ENCODE peak calls at places on chromosomes 16 and 17, in four cellular contexts. One of them, this sample, is unnamed.

GRCh38 chr17:31296156-31296555 is 883 bp downstream of the OMG start:
- DNase-seq in IMR-90: no peak
- DNase-seq in Caco-2: no peak
- DNase-seq in tibial nerve: no peak
- DNase-seq in this sample: no peak

GRCh38 chr17:82613283-82614094 is 34.8 kb downstream of the WDR45B start:
- DNase-seq in IMR-90: no peak
- DNase-seq in Caco-2: peak
- DNase-seq in tibial nerve: no peak
- DNase-seq in this sample: no peak

GRCh38 chr16:53084141-53084541 is 29.4 kb downstream of the CHD9 start:
- DNase-seq in IMR-90: no peak
- DNase-seq in Caco-2: no peak
- DNase-seq in tibial nerve: peak
- DNase-seq in this sample: no peak

GRCh38 chr16:57617604-57618111 is 10.8 kb upstream of the ADGRG1 start:
- DNase-seq in IMR-90: no peak
- DNase-seq in Caco-2: no peak
- DNase-seq in tibial nerve: no peak
- DNase-seq in this sample: no peak

GRCh38 chr16:31277659-31278260 is 18.0 kb downstream of the ITGAM start:
- DNase-seq in IMR-90: no peak
- DNase-seq in Caco-2: no peak
- DNase-seq in tibial nerve: no peak
- DNase-seq in this sample: no peak

GRCh38 chr16:4690946-4691665 is 2.3 kb upstream of the NUDT16L1 start:
- DNase-seq in IMR-90: no peak
- DNase-seq in Caco-2: no peak
- DNase-seq in tibial nerve: no peak
- DNase-seq in this sample: no peak

GRCh38 chr16:83137326-83137770 is 510.6 kb downstream of the CDH13 start:
- DNase-seq in IMR-90: peak
- DNase-seq in Caco-2: peak
- DNase-seq in tibial nerve: no peak
- DNase-seq in this sample: peak

GRCh38 chr16:56436258-56436657 is 10.9 kb upstream of the AMFR start:
- DNase-seq in IMR-90: no peak
- DNase-seq in Caco-2: no peak
- DNase-seq in tibial nerve: no peak
- DNase-seq in this sample: no peak

GRCh38 chr17:76207268-76207667 is 33.0 kb downstream of the RNF157 start:
- DNase-seq in IMR-90: no peak
- DNase-seq in Caco-2: no peak
- DNase-seq in tibial nerve: no peak
- DNase-seq in this sample: no peak

GRCh38 chr17:47714773-47715396 is 18.2 kb upstream of the TBX21 start:
- DNase-seq in IMR-90: no peak
- DNase-seq in Caco-2: no peak
- DNase-seq in tibial nerve: no peak
- DNase-seq in this sample: no peak

GRCh38 chr17:47716381-47716780 is 16.7 kb upstream of the TBX21 start:
- DNase-seq in IMR-90: no peak
- DNase-seq in Caco-2: no peak
- DNase-seq in tibial nerve: no peak
- DNase-seq in this sample: no peak

GRCh38 chr17:47715669-47716325 is 17.2 kb upstream of the TBX21 start:
- DNase-seq in IMR-90: no peak
- DNase-seq in Caco-2: no peak
- DNase-seq in tibial nerve: no peak
- DNase-seq in this sample: no peak

GRCh38 chr17:47712330-47713023 is 18.5 kb downstream of the TBKBP1 start:
- DNase-seq in IMR-90: no peak
- DNase-seq in Caco-2: no peak
- DNase-seq in tibial nerve: no peak
- DNase-seq in this sample: no peak

GRCh38 chr17:47713980-47714689 is 18.9 kb upstream of the TBX21 start:
- DNase-seq in IMR-90: no peak
- DNase-seq in Caco-2: no peak
- DNase-seq in tibial nerve: no peak
- DNase-seq in this sample: no peak
- TF ChIP-seq CTCF in IMR-90: no peak
- TF ChIP-seq CTCF in Caco-2: peak
- TF ChIP-seq CTCF in tibial nerve: no peak
- TF ChIP-seq CTCF in this sample: no peak

GRCh38 chr16:11023640-11024039 is 79.3 kb downstream of the CLEC16A start:
- DNase-seq in IMR-90: no peak
- DNase-seq in Caco-2: no peak
- DNase-seq in tibial nerve: no peak
- DNase-seq in this sample: no peak
- TF ChIP-seq CTCF in IMR-90: no peak
- TF ChIP-seq CTCF in Caco-2: no peak
- TF ChIP-seq CTCF in tibial nerve: no peak
- TF ChIP-seq CTCF in this sample: no peak

GRCh38 chr17:48131216-48131824 is 23.8 kb downstream of the SNX11 start:
- DNase-seq in IMR-90: peak
- DNase-seq in Caco-2: peak
- DNase-seq in tibial nerve: peak
- DNase-seq in this sample: peak

GRCh38 chr17:48139948-48140347 is 32.4 kb downstream of the SNX11 start:
- DNase-seq in IMR-90: no peak
- DNase-seq in Caco-2: no peak
- DNase-seq in tibial nerve: no peak
- DNase-seq in this sample: no peak

GRCh38 chr17:48137658-48138057 is 30.1 kb downstream of the SNX11 start:
- DNase-seq in IMR-90: no peak
- DNase-seq in Caco-2: no peak
- DNase-seq in tibial nerve: no peak
- DNase-seq in this sample: no peak

GRCh38 chr17:48132375-48132774 is 24.8 kb downstream of the SNX11 start:
- DNase-seq in IMR-90: no peak
- DNase-seq in Caco-2: no peak
- DNase-seq in tibial nerve: no peak
- DNase-seq in this sample: no peak

DNA sequence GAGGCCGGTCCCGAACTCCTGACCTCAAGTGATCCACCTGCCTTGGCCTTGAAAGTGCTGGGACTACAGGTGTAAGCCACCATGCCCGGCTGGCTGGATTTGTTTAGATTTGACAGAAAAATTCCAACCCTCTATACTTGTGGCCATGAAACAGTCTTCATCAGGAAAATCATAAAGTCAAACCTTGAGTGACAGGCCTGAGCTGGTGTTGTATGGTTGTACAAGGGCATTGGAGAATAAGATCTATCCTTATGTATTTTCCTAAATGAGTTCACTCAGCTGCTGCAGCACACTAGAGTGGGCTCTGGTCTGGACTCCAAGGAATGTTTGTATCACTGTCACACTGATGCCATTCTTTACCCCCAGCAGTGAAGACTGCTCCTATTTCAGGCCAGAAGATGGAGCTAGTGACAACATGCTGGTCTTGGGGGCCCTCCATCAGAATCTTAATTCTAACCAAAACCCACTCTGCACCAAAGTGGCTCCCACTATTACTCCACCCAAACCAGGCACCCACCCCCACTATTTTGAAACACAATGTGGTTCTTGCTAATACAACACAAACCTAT is 27.4 kb downstream of the SNX11 start:
- DNase-seq in IMR-90: no peak
- DNase-seq in Caco-2: no peak
- DNase-seq in tibial nerve: no peak
- DNase-seq in this sample: no peak
- TF ChIP-seq CTCF in IMR-90: peak
- TF ChIP-seq CTCF in Caco-2: peak
- TF ChIP-seq CTCF in tibial nerve: no peak
- TF ChIP-seq CTCF in this sample: no peak

GRCh38 chr16:58733248-58733670 is 857 bp downstream of the GOT2 start:
- DNase-seq in IMR-90: peak
- DNase-seq in Caco-2: peak
- DNase-seq in tibial nerve: no peak
- DNase-seq in this sample: no peak

GRCh38 chr16:58733671-58734458 is at the start of gene GOT2:
- DNase-seq in IMR-90: peak
- DNase-seq in Caco-2: peak
- DNase-seq in tibial nerve: peak
- DNase-seq in this sample: peak

GRCh38 chr16:58732545-58733247 is 1.4 kb downstream of the GOT2 start:
- DNase-seq in IMR-90: peak
- DNase-seq in Caco-2: no peak
- DNase-seq in tibial nerve: no peak
- DNase-seq in this sample: no peak

GRCh38 chr16:58730724-58731370 is 3.3 kb downstream of the GOT2 start:
- DNase-seq in IMR-90: no peak
- DNase-seq in Caco-2: no peak
- DNase-seq in tibial nerve: no peak
- DNase-seq in this sample: no peak

DNA sequence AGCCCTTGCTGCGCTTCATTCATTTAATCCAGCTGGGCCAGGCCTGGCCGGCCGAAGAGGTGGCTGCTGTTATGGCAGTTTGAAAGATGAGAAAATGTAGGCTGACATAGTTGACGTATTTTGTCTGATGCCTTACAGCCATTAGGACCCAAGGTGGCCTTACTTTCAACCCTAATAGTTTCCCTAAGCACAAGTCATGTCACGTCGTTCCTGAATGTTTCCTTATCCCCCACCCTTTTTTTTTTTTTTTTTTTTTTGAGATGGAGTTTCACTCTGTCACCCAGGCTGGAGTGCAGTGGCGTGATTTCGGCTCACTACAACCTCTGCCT is 307 bp upstream of the GOT2 start:
- DNase-seq in IMR-90: no peak
- DNase-seq in Caco-2: no peak
- DNase-seq in tibial nerve: no peak
- DNase-seq in this sample: no peak
- TF ChIP-seq CTCF in IMR-90: no peak
- TF ChIP-seq CTCF in Caco-2: no peak
- TF ChIP-seq CTCF in tibial nerve: no peak
- TF ChIP-seq CTCF in this sample: no peak

GRCh38 chr17:8080799-8081219 is 6.7 kb downstream of the ALOX12B start:
- DNase-seq in IMR-90: no peak
- DNase-seq in Caco-2: no peak
- DNase-seq in tibial nerve: no peak
- DNase-seq in this sample: no peak

GRCh38 chr17:8079291-8080207 is 8.0 kb downstream of the ALOX12B start:
- DNase-seq in IMR-90: peak
- DNase-seq in Caco-2: peak
- DNase-seq in tibial nerve: peak
- DNase-seq in this sample: no peak

GRCh38 chr17:8082312-8082711 is 5.2 kb downstream of the ALOX12B start:
- DNase-seq in IMR-90: no peak
- DNase-seq in Caco-2: no peak
- DNase-seq in tibial nerve: no peak
- DNase-seq in this sample: no peak

GRCh38 chr17:8080208-8080798 is 7.2 kb downstream of the ALOX12B start:
- DNase-seq in IMR-90: no peak
- DNase-seq in Caco-2: no peak
- DNase-seq in tibial nerve: no peak
- DNase-seq in this sample: no peak

DNA sequence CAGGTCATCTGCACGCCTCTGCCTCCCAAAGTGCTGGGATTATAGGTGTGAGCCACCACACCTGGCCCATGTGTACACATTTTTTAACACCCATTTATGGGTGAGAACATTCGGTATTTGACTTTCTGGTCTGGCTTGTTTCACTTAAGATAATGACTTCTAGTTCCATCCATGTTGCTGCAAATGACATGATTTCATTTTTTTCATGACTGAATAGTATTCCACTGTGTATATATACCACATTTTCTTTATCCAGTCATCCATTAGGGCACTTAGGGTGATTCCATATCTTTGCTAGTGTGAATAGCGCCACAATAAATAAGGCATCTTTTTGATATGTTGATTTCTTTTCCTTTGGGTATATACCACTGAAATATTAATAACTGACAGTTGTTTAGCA is 5.6 kb downstream of the ALOX12B start:
- DNase-seq in IMR-90: no peak
- DNase-seq in Caco-2: no peak
- DNase-seq in tibial nerve: no peak
- DNase-seq in this sample: no peak
- TF ChIP-seq CTCF in IMR-90: no peak
- TF ChIP-seq CTCF in Caco-2: no peak
- TF ChIP-seq CTCF in tibial nerve: no peak
- TF ChIP-seq CTCF in this sample: no peak

GRCh38 chr17:43090022-43090421 is 35.1 kb downstream of the BRCA1 start:
- DNase-seq in IMR-90: no peak
- DNase-seq in Caco-2: no peak
- DNase-seq in tibial nerve: no peak
- DNase-seq in this sample: no peak

GRCh38 chr17:43079578-43080302 is 45.4 kb downstream of the BRCA1 start:
- DNase-seq in IMR-90: no peak
- DNase-seq in Caco-2: no peak
- DNase-seq in tibial nerve: no peak
- DNase-seq in this sample: no peak

DNA sequence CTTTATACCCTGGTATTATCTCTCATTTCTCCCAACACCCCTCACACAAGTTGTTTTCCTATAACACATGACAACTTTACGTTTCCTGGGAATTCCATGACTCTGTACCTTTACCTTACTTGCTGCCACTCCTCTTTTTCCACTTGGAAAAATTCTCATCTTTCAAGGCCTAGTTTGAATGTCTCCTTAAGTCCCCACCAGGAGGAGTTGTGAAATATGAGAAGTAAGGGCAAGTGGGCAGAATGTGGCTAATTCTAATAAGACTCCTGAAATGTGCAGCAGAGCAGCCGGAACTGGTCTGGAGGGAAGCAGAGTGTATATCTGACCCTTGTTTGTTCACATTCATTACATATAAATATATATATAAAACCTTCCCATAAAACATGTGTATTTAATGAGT is 39.7 kb downstream of the BRCA1 start:
- DNase-seq in IMR-90: peak
- DNase-seq in Caco-2: peak
- DNase-seq in tibial nerve: no peak
- DNase-seq in this sample: no peak
- TF ChIP-seq CTCF in IMR-90: peak
- TF ChIP-seq CTCF in Caco-2: peak
- TF ChIP-seq CTCF in tibial nerve: no peak
- TF ChIP-seq CTCF in this sample: no peak

GRCh38 chr17:40974366-40974765 is 7.6 kb upstream of the KRT39 start:
- DNase-seq in IMR-90: no peak
- DNase-seq in Caco-2: no peak
- DNase-seq in tibial nerve: no peak
- DNase-seq in this sample: no peak
- TF ChIP-seq CTCF in IMR-90: no peak
- TF ChIP-seq CTCF in Caco-2: no peak
- TF ChIP-seq CTCF in tibial nerve: no peak
- TF ChIP-seq CTCF in this sample: no peak

This sample was measured in AG09319.